ENCODE peak calls at places on chromosomes 11 and 22, in six cellular contexts. P is lower lobe of right lung, Z is heart right ventricle, F is uterus, Y is right lobe of liver, B is cardiac muscle cell. E is an unnamed sample. For H3K4me1, the result is how much of the 10 kb centered on the place peaks cover.

GRCh38 chr22:47495102-47495501 is 732.7 kb downstream of the TBC1D22A start:
- DNase-seq in B (no peak), F (no peak), Y (no peak), Z (no peak), P (no peak), E (peak)

GRCh38 chr11:422249-422656 is 7.5 kb upstream of the SIGIRR start:
- DNase-seq in Z (no peak), F (no peak), B (no peak), Y (peak), P (no peak), E (no peak)

GRCh38 chr22:48101704-48102103 is 1339.3 kb downstream of the TBC1D22A start:
- DNase-seq in P (no peak), Y (no peak), F (no peak), B (no peak), Z (no peak), E (no peak)

GRCh38 chr22:46830001-46830715 is 67.7 kb downstream of the TBC1D22A start:
- DNase-seq in Z (peak), P (no peak), B (no peak), F (no peak), Y (no peak), E (no peak)

GRCh38 chr11:72930011-72930410 is 115.8 kb downstream of the ATG16L2 start:
- DNase-seq in F (no peak), P (no peak), Y (no peak), Z (no peak), B (peak), E (no peak)

GRCh38 chr11:68471360-68472340 is 11.1 kb downstream of the PPP6R3 start:
- DNase-seq in B (no peak), P (no peak), F (no peak), Z (no peak), Y (no peak), E (peak)

GRCh38 chr11:12103411-12104225 is 6.8 kb upstream of the MICAL2 start:
- DNase-seq in Y (no peak), Z (no peak), P (no peak), F (no peak), B (no peak), E (no peak)

GRCh38 chr11:65646288-65646734 is 8.4 kb downstream of the SIPA1 start:
- DNase-seq in F (no peak), B (no peak), Z (no peak), Y (no peak), P (no peak), E (no peak)

GRCh38 chr11:111978028-111978771 is 41.1 kb downstream of the DIXDC1 start:
- DNase-seq in Y (no peak), P (no peak), B (peak), Z (peak), F (peak), E (no peak)

GRCh38 chr11:73401924-73402833 is 26.0 kb downstream of the RELT start:
- DNase-seq in P (no peak), Y (peak), B (no peak), F (no peak), Z (no peak), E (no peak)

GRCh38 chr11:71364176-71364671 is 84.0 kb downstream of the DHCR7 start:
- DNase-seq in Z (no peak), Y (no peak), B (no peak), P (no peak), F (no peak), E (no peak)

GRCh38 chr11:20194470-20194869 is 34.2 kb upstream of the DBX1 start:
- DNase-seq in Z (no peak), Y (no peak), B (no peak), F (no peak), P (no peak), E (no peak)

GRCh38 chr22:49087163-49087562 is 740.5 kb downstream of the BRD1 start:
- DNase-seq in Y (no peak), Z (no peak), F (no peak), P (no peak), B (no peak), E (no peak)

GRCh38 chr22:37154925-37155712 is 5.4 kb upstream of the IL2RB start:
- DNase-seq in F (no peak), B (no peak), Z (no peak), P (no peak), Y (no peak), E (no peak)

GRCh38 chr22:43643362-43643761 is 168.7 kb downstream of the EFCAB6 start:
- DNase-seq in P (no peak), F (no peak), Y (no peak), B (no peak), Z (no peak), E (no peak)

GRCh38 chr11:81497202-81497804 is 1236.4 kb downstream of the FAM181B start:
- DNase-seq in B (peak), Z (no peak), F (no peak), P (no peak), Y (no peak), E (no peak)

GRCh38 chr22:27867114-27867957 is 51.7 kb downstream of the PITPNB start:
- DNase-seq in Z (no peak), F (no peak), Y (no peak), B (no peak), P (no peak), E (no peak)

GRCh38 chr11:613369-613968 is 2.3 kb downstream of the IRF7 start:
- DNase-seq in Z (peak), P (peak), F (no peak), Y (peak), B (peak), E (peak)

GRCh38 chr11:2357246-2357645 is 19.9 kb upstream of the CD81 start:
- DNase-seq in F (no peak), P (no peak), Z (no peak), Y (no peak), B (no peak), E (no peak)

GRCh38 chr11:93225642-93226041 is 27.9 kb upstream of the SLC36A4 start:
- DNase-seq in Y (no peak), B (no peak), Z (no peak), P (no peak), F (no peak), E (no peak)

GRCh38 chr22:46073683-46074504 is 76.4 kb upstream of the PPARA start:
- DNase-seq in P (peak), F (peak), Y (peak), B (peak), Z (peak), E (no peak)

GRCh38 chr11:38640854-38641253 is 2042.8 kb upstream of the RAG2 start:
- DNase-seq in F (no peak), B (no peak), P (no peak), Y (no peak), Z (no peak), E (no peak)

GRCh38 chr11:122811721-122812120 is 26.6 kb upstream of the CRTAM start:
- DNase-seq in Z (no peak), F (no peak), P (no peak), B (no peak), Y (no peak), E (no peak)

GRCh38 chr11:88051386-88051785 is 123.9 kb downstream of the RAB38 start:
- DNase-seq in P (no peak), B (no peak), F (no peak), Z (no peak), Y (no peak), E (no peak)

GRCh38 chr11:2466869-2467694 is 22.3 kb downstream of the KCNQ1 start:
- DNase-seq in P (no peak), F (no peak), Z (no peak), Y (no peak), B (no peak), E (peak)

GRCh38 chr11:66864172-66864901 is 7.5 kb downstream of the LRFN4 start:
- DNase-seq in Z (no peak), Y (no peak), B (no peak), P (no peak), F (no peak), E (no peak)

GRCh38 chr11:67158241-67158640 is 39.2 kb downstream of the KDM2A start:
- DNase-seq in Y (no peak), F (no peak), P (no peak), Z (no peak), B (no peak), E (no peak)

GRCh38 chr11:27673979-27674663 is 26.1 kb downstream of the BDNF start:
- DNase-seq in P (no peak), F (no peak), Z (no peak), B (no peak), Y (no peak), E (no peak)

GRCh38 chr22:34975721-34976120 is 90.2 kb upstream of the ISX start:
- DNase-seq in Z (no peak), P (no peak), Y (no peak), F (no peak), B (no peak), E (no peak)

GRCh38 chr11:2586793-2587131 is 113.0 kb downstream of the KCNQ1OT1 start:
- DNase-seq in Z (no peak), Y (peak), F (no peak), B (no peak), P (peak), E (no peak)

GRCh38 chr11:95483339-95483738 is 252.3 kb upstream of the SESN3 start:
- DNase-seq in Y (no peak), B (no peak), F (no peak), P (no peak), Z (no peak), E (no peak)

GRCh38 chr11:8732748-8733241 is 50.2 kb downstream of the RPL27A start:
- DNase-seq in Y (peak), B (no peak), Z (peak), P (no peak), F (peak), E (no peak)

GRCh38 chr11:17699157-17700114 is 19.9 kb upstream of the MYOD1 start:
- DNase-seq in B (no peak), F (no peak), P (no peak), Z (no peak), Y (no peak), E (no peak)

GRCh38 chr22:37383342-37383741 is 43.9 kb downstream of the ELFN2 start:
- DNase-seq in Y (no peak), Z (no peak), P (no peak), F (no peak), B (no peak), E (no peak)

GRCh38 chr11:64230985-64231365 is 627 bp downstream of the DNAJC4 start:
- DNase-seq in F (peak), P (no peak), Y (no peak), Z (no peak), B (no peak), E (no peak)
- H3K4me1 ChIP-seq in F (under half), P (half or more), Y (under half), Z (under half), B (under half), E (half or more)

GRCh38 chr11:61542661-61543060 is 34.1 kb downstream of the LRRC10B start:
- DNase-seq in P (no peak), F (no peak), Z (no peak), B (no peak), Y (no peak), E (no peak)

GRCh38 chr11:61542024-61542461 is 33.5 kb downstream of the LRRC10B start:
- DNase-seq in B (peak), P (no peak), Y (no peak), F (peak), Z (no peak), E (no peak)

GRCh38 chr11:61540528-61540927 is 32.0 kb downstream of the LRRC10B start:
- DNase-seq in Z (no peak), Y (no peak), P (no peak), F (no peak), B (no peak), E (no peak)

GRCh38 chr11:61539958-61540357 is 31.4 kb downstream of the LRRC10B start:
- DNase-seq in Z (no peak), Y (no peak), F (no peak), B (no peak), P (no peak), E (no peak)

DNA sequence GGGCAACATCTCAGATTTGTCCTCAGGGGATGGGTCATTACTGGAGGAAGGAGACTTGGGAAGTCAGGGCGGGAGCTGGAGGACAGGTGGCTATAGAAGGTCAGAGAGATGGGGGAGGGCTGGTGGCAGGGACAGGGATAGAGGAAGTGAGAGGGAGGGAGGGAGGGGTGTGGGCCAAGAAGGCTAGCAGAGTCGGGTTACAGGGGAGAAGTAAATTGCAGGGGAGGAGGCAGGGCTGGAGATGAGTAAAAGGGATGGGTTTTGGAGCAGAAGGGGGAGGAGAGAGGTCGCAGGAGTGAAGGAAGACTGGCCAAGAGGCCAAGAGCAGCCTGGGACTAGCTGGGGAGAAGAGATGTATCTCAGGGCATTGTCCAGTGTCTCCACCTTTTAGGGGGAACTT is 33.0 kb downstream of the LRRC10B start:
- DNase-seq in Y (no peak), P (no peak), Z (no peak), B (no peak), F (peak), E (no peak)
- H3K4me1 ChIP-seq in Y (under half), P (under half), Z (under half), B (under half), F (under half), E (under half)

DNA sequence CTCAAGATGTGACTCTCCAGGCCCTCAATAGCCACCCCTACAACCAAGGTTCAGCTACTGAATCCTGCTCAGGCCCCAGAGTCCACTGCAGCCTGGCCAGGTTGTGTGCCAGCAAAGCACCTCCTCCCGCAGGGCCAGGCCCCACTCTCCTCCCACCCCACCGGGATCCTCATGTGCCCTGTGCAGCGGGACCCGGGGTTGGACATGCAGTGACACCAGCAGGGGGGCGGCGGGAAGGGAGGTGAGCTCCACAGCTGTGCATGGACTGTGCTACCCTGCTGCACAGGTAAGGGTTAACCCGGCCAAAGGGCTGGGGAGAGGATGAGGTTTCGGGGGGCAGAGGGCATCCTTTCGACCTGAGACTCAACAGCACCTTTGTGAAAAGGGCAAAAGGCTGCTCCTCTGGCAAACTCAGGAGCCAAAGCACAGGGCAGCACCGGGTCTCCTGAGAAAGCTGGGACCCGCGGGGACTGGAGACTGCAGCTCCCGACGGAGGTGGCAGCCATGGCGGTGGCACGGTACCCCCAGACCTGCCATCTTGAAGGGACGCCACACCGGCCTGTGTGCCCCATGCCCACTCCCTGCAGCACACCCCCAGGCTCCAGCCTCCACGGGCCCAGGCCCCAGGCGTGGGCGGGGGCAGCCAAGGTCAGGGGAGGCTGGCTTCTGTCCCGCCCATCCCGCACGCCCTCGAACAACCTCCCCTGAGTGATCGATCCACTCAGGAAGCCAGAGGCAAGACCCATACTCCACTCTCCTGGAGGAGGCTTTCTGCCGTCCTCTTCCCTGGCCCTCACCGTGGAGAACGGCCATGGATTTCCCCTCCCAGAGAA is 10.6 kb downstream of the PLXNB2 start:
- DNase-seq in Y (peak), F (no peak), B (no peak), P (no peak), Z (no peak), E (no peak)
- H3K4me1 ChIP-seq in Y (half or more), F (under half), B (under half), P (half or more), Z (half or more), E (under half)

DNA sequence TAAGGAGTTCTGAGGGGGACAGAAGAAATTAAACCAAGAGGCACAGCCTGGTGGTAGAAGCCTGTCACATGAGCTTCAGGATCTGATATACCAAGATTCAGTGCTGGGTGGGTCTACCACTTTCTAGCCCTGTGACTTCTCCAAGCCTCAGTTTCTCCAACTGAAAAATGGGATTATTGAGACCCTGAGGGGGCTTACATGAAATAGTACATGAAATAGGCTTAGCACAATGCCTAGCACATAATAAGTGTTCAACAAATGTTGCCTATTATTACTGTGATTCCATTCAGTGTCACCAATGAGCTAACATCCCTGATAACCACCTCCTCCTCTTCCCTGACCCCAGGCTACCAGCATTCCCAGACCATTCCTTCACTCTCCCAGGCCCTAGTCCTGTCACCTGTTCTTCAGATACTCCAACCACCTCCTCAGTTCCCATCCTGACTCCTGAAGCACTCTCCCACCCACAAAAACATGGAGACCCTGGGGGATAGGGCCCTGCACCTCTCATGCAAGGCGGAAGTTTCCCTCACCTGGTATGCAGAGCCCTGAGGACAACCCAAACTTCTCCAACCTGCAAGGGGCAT is 1.8 kb downstream of the TNKS1BP1 start:
- DNase-seq in F (no peak), B (no peak), P (no peak), Y (no peak), Z (no peak), E (no peak)
- H3K4me1 ChIP-seq in F (under half), B (under half), P (half or more), Y (half or more), Z (under half), E (under half)

GRCh38 chr22:19176175-19176630 is 2.3 kb downstream of the SLC25A1 start:
- DNase-seq in Y (no peak), F (no peak), P (no peak), Z (no peak), B (no peak), E (no peak)

GRCh38 chr22:19174106-19175025 is 4.2 kb downstream of the SLC25A1 start:
- DNase-seq in Y (peak), Z (no peak), F (no peak), B (no peak), P (no peak), E (no peak)

GRCh38 chr22:19175026-19175601 is 3.4 kb downstream of the SLC25A1 start:
- DNase-seq in B (no peak), P (no peak), Y (no peak), Z (no peak), F (no peak), E (no peak)

GRCh38 chr22:19176732-19177131 is 1.8 kb downstream of the SLC25A1 start:
- DNase-seq in F (no peak), Z (no peak), Y (no peak), B (no peak), P (no peak), E (no peak)

GRCh38 chr22:19175602-19176174 is 2.8 kb downstream of the SLC25A1 start:
- DNase-seq in F (no peak), B (no peak), Z (no peak), P (no peak), Y (no peak), E (no peak)
- H3K4me1 ChIP-seq in F (under half), B (under half), Z (under half), P (half or more), Y (half or more), E (under half)

GRCh38 chr11:114072978-114073377 is 13.5 kb downstream of the ZBTB16 start:
- DNase-seq in Y (no peak), Z (no peak), P (no peak), F (no peak), B (no peak), E (no peak)
- H3K4me1 ChIP-seq in Y (half or more), Z (half or more), P (half or more), F (under half), B (under half), E (under half)

DNA sequence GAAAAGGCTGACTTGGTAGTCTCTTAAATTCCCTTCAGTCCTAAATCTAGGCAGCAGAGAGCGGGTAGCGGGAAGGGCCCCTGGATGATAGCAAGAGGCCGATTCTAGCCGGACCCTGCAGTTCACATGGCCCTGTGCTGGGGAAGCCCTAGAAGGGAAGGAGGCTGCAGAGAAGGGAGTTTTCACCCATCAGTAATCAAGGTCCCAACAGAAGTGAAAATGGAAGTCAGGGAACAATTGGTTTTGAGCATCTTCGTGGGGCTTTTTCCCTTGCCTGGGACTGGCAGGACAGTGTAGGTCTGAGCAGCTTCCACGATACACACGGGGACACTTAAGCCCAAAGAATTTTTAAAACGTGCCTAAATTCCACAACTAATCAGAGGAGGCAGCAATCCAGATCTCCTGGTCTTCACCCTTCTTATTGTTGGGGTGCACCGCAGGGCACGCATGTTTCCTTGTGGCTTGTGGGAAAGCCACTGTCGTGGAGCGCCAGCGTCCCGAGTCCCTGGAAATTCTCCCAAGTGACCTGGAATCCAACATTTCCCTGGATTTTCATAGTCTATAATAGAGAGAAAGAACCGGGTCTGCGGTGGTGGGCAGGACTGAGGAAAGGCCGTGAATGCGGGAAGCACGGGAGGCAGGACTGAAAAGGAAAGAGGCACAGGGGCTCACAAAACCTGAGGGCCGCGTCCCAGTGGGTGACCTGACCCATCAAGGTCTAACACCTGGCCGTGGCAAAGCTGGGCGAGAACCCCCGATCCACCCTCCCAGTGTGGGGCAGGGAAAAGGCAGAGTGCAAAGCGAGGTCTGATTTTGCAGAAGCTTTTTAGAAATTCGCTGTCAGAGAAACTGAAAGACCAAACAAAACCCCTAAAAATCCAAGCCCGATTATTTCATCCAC is 832 bp upstream of the OAF start:
- DNase-seq in Z (no peak), F (no peak), Y (no peak), P (no peak), B (no peak), E (no peak)
- H3K4me1 ChIP-seq in Z (under half), F (under half), Y (half or more), P (under half), B (under half), E (under half)

GRCh38 chr11:76394411-76394810 is 13.3 kb downstream of the GVQW3 start:
- DNase-seq in Y (no peak), P (no peak), Z (no peak), B (no peak), F (no peak), E (no peak)

GRCh38 chr11:76388408-76388807 is 7.3 kb downstream of the GVQW3 start:
- DNase-seq in B (no peak), Z (no peak), P (no peak), F (no peak), Y (no peak), E (no peak)

GRCh38 chr11:76391811-76392475 is 10.8 kb downstream of the GVQW3 start:
- DNase-seq in B (no peak), Z (no peak), F (no peak), Y (no peak), P (no peak), E (no peak)

GRCh38 chr11:76392889-76393288 is 11.8 kb downstream of the GVQW3 start:
- DNase-seq in P (no peak), Z (no peak), Y (no peak), B (no peak), F (no peak), E (no peak)

GRCh38 chr11:76391039-76391438 is 9.9 kb downstream of the GVQW3 start:
- DNase-seq in P (no peak), Z (no peak), B (no peak), F (no peak), Y (no peak), E (no peak)
- H3K4me1 ChIP-seq in P (under half), Z (under half), B (under half), F (under half), Y (under half), E (under half)